ENCODE peak calls at places on chromosome 6, in four cellular contexts. U, Q, G and Y are unnamed samples.

GRCh38 chr6:14035448-14035847 is 82.1 kb upstream of the CD83 start:
- DNase-seq in G (no peak), U (no peak), Q (no peak), Y (no peak)

GRCh38 chr6:168130168-168130651 is 51.2 kb upstream of the FRMD1 start:
- DNase-seq in G (no peak), U (no peak), Q (no peak), Y (no peak)

GRCh38 chr6:167892835-167893234 is 66.1 kb downstream of the AFDN start:
- DNase-seq in Q (no peak), G (no peak), U (no peak), Y (no peak)

GRCh38 chr6:80234411-80234810 is 127.9 kb downstream of the BCKDHB start:
- DNase-seq in U (no peak), G (no peak), Q (no peak), Y (no peak)

GRCh38 chr6:4358414-4359107 is 223.2 kb upstream of the ECI2 start:
- DNase-seq in U (no peak), Q (peak; percentile 11), G (no peak), Y (peak; percentile 85)

GRCh38 chr6:52164319-52165094 is 21.7 kb upstream of the IL17A start:
- DNase-seq in G (no peak), Q (no peak), U (no peak), Y (peak; percentile 40)

GRCh38 chr6:99522531-99522930 is 7.3 kb upstream of the USP45 start:
- DNase-seq in U (no peak), Q (no peak), G (no peak), Y (no peak)

GRCh38 chr6:154302111-154302752 is 54.4 kb downstream of the IPCEF1 start:
- DNase-seq in G (peak; percentile 90), Q (peak; percentile 72), U (peak; percentile 22), Y (peak; percentile 40)

GRCh38 chr6:157954150-157955117 is 27.2 kb upstream of the SYNJ2 start:
- DNase-seq in G (no peak), Q (peak; percentile 17), U (no peak), Y (no peak)

GRCh38 chr6:165686966-165687365 is 23.9 kb upstream of the PDE10A start:
- DNase-seq in G (no peak), Q (no peak), U (no peak), Y (no peak)

GRCh38 chr6:48183816-48184215 is 72.8 kb upstream of the PTCHD4 start:
- DNase-seq in U (no peak), Q (no peak), G (no peak), Y (no peak)

GRCh38 chr6:45541934-45542333 is 164.2 kb upstream of the SUPT3H start:
- DNase-seq in Q (no peak), G (no peak), U (no peak), Y (peak; percentile 34)

GRCh38 chr6:156167289-156168076 is 609.7 kb upstream of the ARID1B start:
- DNase-seq in Q (no peak), G (no peak), U (no peak), Y (no peak)

GRCh38 chr6:124319410-124319809 is 515.7 kb downstream of the NKAIN2 start:
- DNase-seq in G (no peak), Q (no peak), U (no peak), Y (no peak)

GRCh38 chr6:3721810-3722209 is 29.7 kb downstream of the PXDC1 start:
- DNase-seq in G (no peak), Q (no peak), U (no peak), Y (no peak)

GRCh38 chr6:165487347-165487746 is 175.7 kb downstream of the PDE10A start:
- DNase-seq in Q (no peak), G (no peak), U (no peak), Y (no peak)

GRCh38 chr6:132872923-132873322 is 58.6 kb downstream of the RPS12 start:
- DNase-seq in Q (no peak), G (peak; percentile 57), U (peak; percentile 13), Y (no peak)

GRCh38 chr6:170347091-170347490 is 40.5 kb downstream of the FAM120B start:
- DNase-seq in Q (no peak), U (no peak), G (peak; percentile 7), Y (no peak)

GRCh38 chr6:149925253-149925973 is 2.5 kb upstream of the RAET1G start:
- DNase-seq in U (no peak), Q (no peak), G (no peak), Y (no peak)

GRCh38 chr6:33123732-33124524 is 48.1 kb downstream of the HLA-DPB1 start:
- DNase-seq in Q (no peak), U (no peak), G (no peak), Y (peak; percentile 71)

GRCh38 chr6:3284436-3284876 is 25.7 kb downstream of the PSMG4 start:
- DNase-seq in G (no peak), Q (no peak), U (no peak), Y (no peak)

GRCh38 chr6:90896165-90896549 is 309.3 kb upstream of the MAP3K7 start:
- DNase-seq in U (no peak), G (no peak), Q (no peak), Y (no peak)

GRCh38 chr6:94362061-94362864 is 942.9 kb upstream of the EPHA7 start:
- DNase-seq in G (no peak), U (no peak), Q (no peak), Y (no peak)

GRCh38 chr6:95601133-95601532 is 23.8 kb downstream of the MANEA start:
- DNase-seq in U (no peak), Q (no peak), G (no peak), Y (no peak)

GRCh38 chr6:49784272-49784671 is 2.8 kb downstream of the PGK2 start:
- DNase-seq in U (no peak), Q (no peak), G (no peak), Y (no peak)

GRCh38 chr6:150485559-150486517 is 113.8 kb upstream of the PLEKHG1 start:
- DNase-seq in G (no peak), U (no peak), Q (no peak), Y (no peak)

GRCh38 chr6:158837684-158838625 is 18.8 kb upstream of the EZR start:
- DNase-seq in Q (no peak), G (no peak), U (no peak), Y (no peak)

GRCh38 chr6:75029333-75029732 is 176.5 kb downstream of the COL12A1 start:
- DNase-seq in Q (no peak), U (no peak), G (no peak), Y (no peak)

GRCh38 chr6:75024796-75025195 is 181.1 kb downstream of the COL12A1 start:
- DNase-seq in Q (no peak), U (no peak), G (no peak), Y (no peak)

DNA sequence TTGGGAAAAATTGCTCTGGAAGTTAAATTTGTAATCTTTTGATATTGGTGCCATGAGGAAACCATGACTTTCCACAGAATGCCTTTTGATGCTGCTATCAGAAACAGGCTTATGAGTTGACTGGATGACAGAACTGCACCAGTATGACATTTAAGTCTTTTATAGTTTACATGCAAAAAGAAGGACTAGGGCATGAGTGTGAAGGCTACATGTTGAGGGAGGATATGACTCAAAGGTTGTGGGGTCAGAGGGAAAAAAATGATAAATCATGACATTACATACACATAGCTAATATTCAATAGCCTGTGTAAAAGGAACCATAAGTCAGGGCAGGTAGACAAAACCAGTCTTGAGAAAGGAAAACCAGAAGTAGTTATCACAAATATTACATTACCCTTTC is 182.2 kb downstream of the COL12A1 start:
- DNase-seq in U (no peak), Q (no peak), G (no peak), Y (no peak)
- TF ChIP-seq SPI1 in U (no peak), Q (no peak), G (no peak), Y (no peak)

GRCh38 chr6:42210551-42210950 is 7.1 kb downstream of the MRPS10 start:
- DNase-seq in G (no peak), Q (no peak), U (no peak), Y (no peak)
- TF ChIP-seq SPI1 in G (no peak), Q (no peak), U (no peak), Y (no peak)

GRCh38 chr6:17768881-17769280 is 62.2 kb upstream of the NUP153 start:
- DNase-seq in U (no peak), G (no peak), Q (no peak), Y (no peak)

GRCh38 chr6:17762651-17763050 is 55.9 kb upstream of the NUP153 start:
- DNase-seq in G (no peak), U (no peak), Q (no peak), Y (no peak)

GRCh38 chr6:17768388-17768787 is 61.7 kb upstream of the NUP153 start:
- DNase-seq in G (no peak), U (no peak), Q (no peak), Y (peak; percentile 12)
- TF ChIP-seq SPI1 in G (no peak), U (no peak), Q (no peak), Y (no peak)

GRCh38 chr6:166757226-166758135 is 130.4 kb upstream of the RPS6KA2 start:
- DNase-seq in U (no peak), Q (no peak), G (no peak), Y (no peak)
- TF ChIP-seq SPI1 in U (no peak), Q (no peak), G (no peak), Y (no peak)

GRCh38 chr6:122389704-122390103 is 9.7 kb upstream of the HSF2 start:
- DNase-seq in U (no peak), G (no peak), Q (no peak), Y (no peak)

GRCh38 chr6:122388945-122389344 is 10.5 kb upstream of the HSF2 start:
- DNase-seq in Q (no peak), U (no peak), G (no peak), Y (no peak)

GRCh38 chr6:122392564-122393338 is 6.7 kb upstream of the HSF2 start:
- DNase-seq in U (no peak), Q (no peak), G (no peak), Y (no peak)

GRCh38 chr6:122394016-122394415 is 5.4 kb upstream of the HSF2 start:
- DNase-seq in G (no peak), U (no peak), Q (no peak), Y (no peak)

DNA sequence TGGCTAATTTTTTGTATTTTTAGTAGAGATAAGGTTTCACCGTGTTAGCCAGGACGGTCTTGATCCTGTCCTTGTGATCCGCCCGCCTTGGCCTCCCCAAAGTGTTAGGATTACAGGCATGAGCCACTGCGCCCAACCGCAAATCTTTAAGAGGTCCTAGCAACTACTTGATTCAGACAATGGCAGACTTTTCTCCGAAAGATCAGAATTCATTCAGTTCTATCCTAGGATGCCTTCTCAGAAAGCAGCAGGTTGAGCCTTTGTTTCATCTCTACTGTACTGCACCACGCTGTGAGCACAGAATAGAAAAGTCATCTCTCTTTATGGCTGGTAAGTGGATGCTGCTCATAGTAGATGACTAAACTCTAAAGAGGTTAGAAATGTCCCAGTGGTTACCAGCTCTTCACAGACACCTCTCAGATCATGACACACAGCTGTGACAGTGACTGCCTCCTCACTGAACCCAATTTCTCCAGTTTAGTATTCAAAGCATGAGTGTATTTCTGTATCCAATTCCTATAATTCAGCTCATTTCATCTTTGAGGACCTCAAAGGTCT is 6.0 kb upstream of the HSF2 start:
- DNase-seq in Q (no peak), U (no peak), G (no peak), Y (no peak)
- TF ChIP-seq SPI1 in Q (no peak), U (no peak), G (no peak), Y (no peak)

DNA sequence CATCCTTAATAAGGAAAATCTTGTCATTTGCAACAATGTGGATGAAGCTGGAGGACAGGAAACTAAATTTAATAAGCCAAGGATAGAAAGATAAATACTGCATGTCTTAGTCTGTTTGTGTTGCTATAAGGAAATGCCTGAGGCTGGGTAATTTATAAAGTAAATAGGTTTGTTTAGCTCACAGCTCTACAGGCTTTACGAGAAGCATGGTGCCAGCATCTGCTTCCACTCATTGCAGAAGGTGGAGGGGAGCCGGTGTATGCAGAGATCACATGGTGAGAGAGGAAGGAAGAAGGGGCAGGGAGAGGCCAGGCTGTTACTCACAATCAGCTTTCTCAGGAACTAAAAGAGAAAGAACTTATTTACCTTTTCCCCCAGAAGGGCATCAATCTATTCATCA is 118.9 kb upstream of the SMLR1 start:
- DNase-seq in Q (no peak), U (no peak), G (no peak), Y (no peak)
- TF ChIP-seq SPI1 in Q (no peak), U (no peak), G (no peak), Y (no peak)